ENCODE peak calls at places on chromosomes 2 and 18, in eight cellular contexts. One of them, this sample, is unnamed.

GRCh38 chr2:171923206-171923605 is 945 bp downstream of the HAT1 start:
- DNase-seq in EH: peak
- DNase-seq in NCI-H1417: no peak
- DNase-seq in AG09319: no peak
- DNase-seq in Peyer's patch: no peak
- DNase-seq in ELR: peak
- DNase-seq in NCI-H2171 treated with DMSO at 0.1 percent for 48 hours: no peak
- DNase-seq in AG08396: no peak
- DNase-seq in this sample: peak

GRCh38 chr2:10877691-10878111 is 34.0 kb upstream of the KCNF1 start:
- DNase-seq in EH: no peak
- DNase-seq in NCI-H1417: no peak
- DNase-seq in AG09319: no peak
- DNase-seq in Peyer's patch: no peak
- DNase-seq in ELR: peak
- DNase-seq in NCI-H2171 treated with DMSO at 0.1 percent for 48 hours: no peak
- DNase-seq in AG08396: peak
- DNase-seq in this sample: no peak

GRCh38 chr2:120667981-120668380 is 67.7 kb upstream of the GLI2 start:
- DNase-seq in EH: peak
- DNase-seq in NCI-H1417: no peak
- DNase-seq in AG09319: no peak
- DNase-seq in Peyer's patch: no peak
- DNase-seq in ELR: peak
- DNase-seq in NCI-H2171 treated with DMSO at 0.1 percent for 48 hours: no peak
- DNase-seq in AG08396: no peak
- DNase-seq in this sample: no peak

GRCh38 chr18:37176307-37176934 is 347.5 kb downstream of the KIAA1328 start:
- DNase-seq in EH: no peak
- DNase-seq in NCI-H1417: no peak
- DNase-seq in AG09319: no peak
- DNase-seq in Peyer's patch: no peak
- DNase-seq in ELR: no peak
- DNase-seq in NCI-H2171 treated with DMSO at 0.1 percent for 48 hours: no peak
- DNase-seq in AG08396: no peak
- DNase-seq in this sample: peak

GRCh38 chr2:122081743-122082142 is 326.3 kb downstream of the TSN start:
- DNase-seq in EH: no peak
- DNase-seq in NCI-H1417: peak
- DNase-seq in AG09319: no peak
- DNase-seq in Peyer's patch: no peak
- DNase-seq in ELR: no peak
- DNase-seq in NCI-H2171 treated with DMSO at 0.1 percent for 48 hours: no peak
- DNase-seq in AG08396: no peak
- DNase-seq in this sample: no peak

GRCh38 chr18:8607776-8608682 is 1.2 kb upstream of the RAB12 start:
- DNase-seq in EH: peak
- DNase-seq in NCI-H1417: no peak
- DNase-seq in AG09319: no peak
- DNase-seq in Peyer's patch: no peak
- DNase-seq in ELR: peak
- DNase-seq in NCI-H2171 treated with DMSO at 0.1 percent for 48 hours: no peak
- DNase-seq in AG08396: no peak
- DNase-seq in this sample: no peak

GRCh38 chr18:71678144-71678543 is 866.0 kb downstream of the CBLN2 start:
- DNase-seq in EH: no peak
- DNase-seq in NCI-H1417: no peak
- DNase-seq in AG09319: no peak
- DNase-seq in Peyer's patch: no peak
- DNase-seq in ELR: no peak
- DNase-seq in NCI-H2171 treated with DMSO at 0.1 percent for 48 hours: no peak
- DNase-seq in AG08396: no peak
- DNase-seq in this sample: no peak

GRCh38 chr18:77056399-77057015 is 76.1 kb downstream of the MBP start:
- DNase-seq in EH: no peak
- DNase-seq in NCI-H1417: no peak
- DNase-seq in AG09319: no peak
- DNase-seq in Peyer's patch: peak
- DNase-seq in ELR: no peak
- DNase-seq in NCI-H2171 treated with DMSO at 0.1 percent for 48 hours: no peak
- DNase-seq in AG08396: no peak
- DNase-seq in this sample: peak

GRCh38 chr18:32301976-32302743 is 112.3 kb downstream of the MEP1B start:
- DNase-seq in EH: peak
- DNase-seq in NCI-H1417: no peak
- DNase-seq in AG09319: peak
- DNase-seq in Peyer's patch: no peak
- DNase-seq in ELR: no peak
- DNase-seq in NCI-H2171 treated with DMSO at 0.1 percent for 48 hours: no peak
- DNase-seq in AG08396: peak
- DNase-seq in this sample: peak

GRCh38 chr2:219766658-219767057 is 139.2 kb downstream of the SLC4A3 start:
- DNase-seq in EH: no peak
- DNase-seq in NCI-H1417: no peak
- DNase-seq in AG09319: no peak
- DNase-seq in Peyer's patch: no peak
- DNase-seq in ELR: no peak
- DNase-seq in NCI-H2171 treated with DMSO at 0.1 percent for 48 hours: no peak
- DNase-seq in AG08396: no peak
- DNase-seq in this sample: no peak

GRCh38 chr2:213238753-213239591 is 45.3 kb upstream of the SPAG16 start:
- DNase-seq in EH: peak
- DNase-seq in NCI-H1417: no peak
- DNase-seq in AG09319: peak
- DNase-seq in Peyer's patch: no peak
- DNase-seq in ELR: peak
- DNase-seq in NCI-H2171 treated with DMSO at 0.1 percent for 48 hours: no peak
- DNase-seq in AG08396: peak
- DNase-seq in this sample: peak

GRCh38 chr18:52670903-52671302 is 330.9 kb downstream of the DCC start:
- DNase-seq in EH: no peak
- DNase-seq in NCI-H1417: peak
- DNase-seq in AG09319: no peak
- DNase-seq in Peyer's patch: no peak
- DNase-seq in ELR: no peak
- DNase-seq in NCI-H2171 treated with DMSO at 0.1 percent for 48 hours: peak
- DNase-seq in AG08396: no peak
- DNase-seq in this sample: peak

GRCh38 chr18:39564716-39565115 is 1999.1 kb upstream of the CELF4 start:
- DNase-seq in EH: no peak
- DNase-seq in NCI-H1417: no peak
- DNase-seq in AG09319: no peak
- DNase-seq in Peyer's patch: no peak
- DNase-seq in ELR: no peak
- DNase-seq in NCI-H2171 treated with DMSO at 0.1 percent for 48 hours: no peak
- DNase-seq in AG08396: no peak
- DNase-seq in this sample: no peak

GRCh38 chr2:143451622-143452021 is 322.4 kb downstream of the ARHGAP15 start:
- DNase-seq in EH: peak
- DNase-seq in NCI-H1417: peak
- DNase-seq in AG09319: no peak
- DNase-seq in Peyer's patch: no peak
- DNase-seq in ELR: peak
- DNase-seq in NCI-H2171 treated with DMSO at 0.1 percent for 48 hours: no peak
- DNase-seq in AG08396: no peak
- DNase-seq in this sample: peak

GRCh38 chr2:237527766-237528165 is 38.6 kb upstream of the PRLH start:
- DNase-seq in EH: no peak
- DNase-seq in NCI-H1417: no peak
- DNase-seq in AG09319: no peak
- DNase-seq in Peyer's patch: no peak
- DNase-seq in ELR: no peak
- DNase-seq in NCI-H2171 treated with DMSO at 0.1 percent for 48 hours: no peak
- DNase-seq in AG08396: no peak
- DNase-seq in this sample: no peak

GRCh38 chr2:148675708-148676107 is 31.2 kb downstream of the EPC2 start:
- DNase-seq in EH: peak
- DNase-seq in NCI-H1417: no peak
- DNase-seq in AG09319: no peak
- DNase-seq in Peyer's patch: no peak
- DNase-seq in ELR: peak
- DNase-seq in NCI-H2171 treated with DMSO at 0.1 percent for 48 hours: no peak
- DNase-seq in AG08396: no peak
- DNase-seq in this sample: no peak

GRCh38 chr2:185802926-185803325 is 64.3 kb downstream of the FSIP2 start:
- DNase-seq in EH: no peak
- DNase-seq in NCI-H1417: no peak
- DNase-seq in AG09319: no peak
- DNase-seq in Peyer's patch: no peak
- DNase-seq in ELR: no peak
- DNase-seq in NCI-H2171 treated with DMSO at 0.1 percent for 48 hours: no peak
- DNase-seq in AG08396: no peak
- DNase-seq in this sample: no peak

GRCh38 chr2:119338826-119339561 is 27.6 kb downstream of the C2orf76 start:
- DNase-seq in EH: no peak
- DNase-seq in NCI-H1417: no peak
- DNase-seq in AG09319: no peak
- DNase-seq in Peyer's patch: peak
- DNase-seq in ELR: no peak
- DNase-seq in NCI-H2171 treated with DMSO at 0.1 percent for 48 hours: no peak
- DNase-seq in AG08396: no peak
- DNase-seq in this sample: no peak

GRCh38 chr2:15939854-15940660 is at the start of gene MYCN:
- DNase-seq in EH: peak
- DNase-seq in NCI-H1417: peak
- DNase-seq in AG09319: no peak
- DNase-seq in Peyer's patch: peak
- DNase-seq in ELR: peak
- DNase-seq in NCI-H2171 treated with DMSO at 0.1 percent for 48 hours: peak
- DNase-seq in AG08396: peak
- DNase-seq in this sample: peak

GRCh38 chr18:9827856-9828793 is 57.6 kb upstream of the TXNDC2 start:
- DNase-seq in EH: peak
- DNase-seq in NCI-H1417: no peak
- DNase-seq in AG09319: peak
- DNase-seq in Peyer's patch: peak
- DNase-seq in ELR: peak
- DNase-seq in NCI-H2171 treated with DMSO at 0.1 percent for 48 hours: no peak
- DNase-seq in AG08396: peak
- DNase-seq in this sample: peak

GRCh38 chr2:172977330-172978052 is 98.2 kb upstream of the MAP3K20 start:
- DNase-seq in EH: no peak
- DNase-seq in NCI-H1417: no peak
- DNase-seq in AG09319: no peak
- DNase-seq in Peyer's patch: no peak
- DNase-seq in ELR: no peak
- DNase-seq in NCI-H2171 treated with DMSO at 0.1 percent for 48 hours: no peak
- DNase-seq in AG08396: no peak
- DNase-seq in this sample: no peak

This sample was measured in hepatocyte.